ENCODE peak calls at places on chromosomes 4 and X, in nine cellular contexts. E, Y, G, Z, D, H, F, M and N are unnamed samples.
A peak's percentile ranks its signal among the peaks of the same experiment; 100 is the strongest.

GRCh38 chr4:2768921-2769336 is 12.8 kb upstream of the TNIP2 start:
- DNase-seq in E (no peak), Y (peak; percentile 41), G (no peak), Z (no peak), D (no peak), H (no peak), F (no peak), M (peak; percentile 61), N (no peak)

GRCh38 chrX:54891573-54891972 is 29.1 kb upstream of the TRO start:
- DNase-seq in E (no peak), Y (no peak), G (peak; percentile 28), Z (no peak), D (peak; percentile 29), H (peak; percentile 19), F (peak; percentile 56), M (no peak), N (peak; percentile 31)

GRCh38 chr4:117577686-117578085 is 456.6 kb upstream of the NDST3 start:
- DNase-seq in E (no peak), Y (no peak), G (no peak), Z (no peak), D (no peak), H (no peak), F (no peak), M (no peak), N (no peak)

GRCh38 chr4:155758500-155759371 is at the start of gene GUCY1B1:
- DNase-seq in E (peak; percentile 78), Y (peak; percentile 92), G (peak; percentile 72), Z (peak; percentile 61), D (peak; percentile 96), H (peak; percentile 28), F (no peak), M (peak; percentile 98), N (peak; percentile 76)

GRCh38 chr4:49000806-49001205 is 14.7 kb downstream of the CWH43 start:
- DNase-seq in E (peak; percentile 40), Y (no peak), G (no peak), Z (no peak), D (no peak), H (no peak), F (no peak), M (no peak), N (no peak)

GRCh38 chr4:101282076-101282844 is 65.1 kb downstream of the PPP3CA start:
- DNase-seq in E (no peak), Y (no peak), G (peak; percentile 9), Z (no peak), D (no peak), H (peak; percentile 1), F (no peak), M (no peak), N (no peak)

GRCh38 chr4:164700471-164700870 is 53.5 kb upstream of the SMIM31 start:
- DNase-seq in E (no peak), Y (no peak), G (no peak), Z (no peak), D (peak; percentile 49), H (no peak), F (peak; percentile 52), M (no peak), N (peak; percentile 23)

GRCh38 chr4:114082348-114082747 is 102.9 kb upstream of the ARSJ start:
- DNase-seq in E (no peak), Y (no peak), G (no peak), Z (no peak), D (no peak), H (no peak), F (no peak), M (no peak), N (no peak)

GRCh38 chr4:41751325-41752061 is 3.0 kb upstream of the PHOX2B start:
- DNase-seq in E (no peak), Y (no peak), G (peak; percentile 8), Z (no peak), D (no peak), H (no peak), F (no peak), M (no peak), N (no peak)

GRCh38 chrX:41561045-41561444 is 113.9 kb downstream of the NYX start:
- DNase-seq in E (peak; percentile 8), Y (no peak), G (peak; percentile 80), Z (peak; percentile 52), D (no peak), H (no peak), F (no peak), M (no peak), N (no peak)

GRCh38 chr4:2400841-2401609 is 17.4 kb downstream of the ZFYVE28 start:
- DNase-seq in E (no peak), Y (no peak), G (peak; percentile 43), Z (no peak), D (no peak), H (no peak), F (no peak), M (no peak), N (no peak)

GRCh38 chr4:54959656-54960055 is 165.7 kb downstream of the KDR start:
- DNase-seq in E (no peak), Y (no peak), G (no peak), Z (peak; percentile 9), D (no peak), H (no peak), F (no peak), M (no peak), N (no peak)

GRCh38 chr4:84985952-84986351 is 19.5 kb upstream of the WDFY3 start:
- DNase-seq in E (peak; percentile 39), Y (no peak), G (no peak), Z (peak; percentile 25), D (no peak), H (no peak), F (no peak), M (no peak), N (no peak)

GRCh38 chr4:8860892-8861575 is 10.6 kb downstream of the HMX1 start:
- DNase-seq in E (no peak), Y (no peak), G (no peak), Z (no peak), D (peak; percentile 60), H (no peak), F (no peak), M (no peak), N (no peak)

GRCh38 chr4:187090401-187090800 is 366.7 kb upstream of the FAT1 start:
- DNase-seq in E (no peak), Y (no peak), G (no peak), Z (peak; percentile 6), D (no peak), H (no peak), F (no peak), M (no peak), N (no peak)

GRCh38 chrX:118655561-118656246 is 71.7 kb upstream of the IL13RA1 start:
- DNase-seq in E (no peak), Y (no peak), G (no peak), Z (no peak), D (no peak), H (no peak), F (no peak), M (no peak), N (no peak)

GRCh38 chr4:6076391-6076790 is 58.2 kb upstream of the C4orf50 start:
- DNase-seq in E (no peak), Y (no peak), G (peak; percentile 14), Z (no peak), D (no peak), H (no peak), F (peak; percentile 28), M (no peak), N (no peak)

GRCh38 chr4:56655627-56656345 is 25.3 kb downstream of the HOPX start:
- DNase-seq in E (no peak), Y (peak; percentile 48), G (peak; percentile 33), Z (no peak), D (peak; percentile 44), H (no peak), F (no peak), M (no peak), N (no peak)